ENCODE peak calls at places on chromosomes 16 and 17, in eight cellular contexts. G, F, S, X, W, D, A and M are unnamed samples.

GRCh38 chr16:72508196-72508595 is 336.2 kb upstream of the PMFBP1 start:
- DNase-seq in F (no peak), G (no peak), A (no peak), W (no peak), D (no peak), S (no peak), X (no peak), M (no peak)

GRCh38 chr16:56269824-56270684 is 78.8 kb downstream of the GNAO1 start:
- DNase-seq in A (peak), X (no peak), S (no peak), D (no peak), G (peak), W (no peak), F (peak), M (no peak)

GRCh38 chr17:13544292-13544691 is 57.4 kb downstream of the HS3ST3A1 start:
- DNase-seq in A (peak), S (no peak), W (peak), D (peak), F (peak), G (peak), X (no peak), M (no peak)

GRCh38 chr16:68993885-68994284 is 111.6 kb upstream of the HAS3 start:
- DNase-seq in S (no peak), A (no peak), X (no peak), W (peak), G (no peak), D (peak), F (no peak), M (peak)

GRCh38 chr16:1311212-1311737 is 1.8 kb downstream of the UBE2I start:
- DNase-seq in F (no peak), W (no peak), A (no peak), D (no peak), S (no peak), G (no peak), X (no peak), M (no peak)

GRCh38 chr17:29733151-29733550 is 110.4 kb upstream of the CORO6 start:
- DNase-seq in S (no peak), A (no peak), W (peak), D (no peak), X (no peak), G (no peak), F (no peak), M (peak)

GRCh38 chr16:30473231-30474061 is 904 bp downstream of the ITGAL start:
- DNase-seq in W (no peak), G (no peak), S (no peak), X (peak), F (no peak), D (no peak), A (peak), M (no peak)

GRCh38 chr17:12815642-12816141 is 26.4 kb downstream of the ARHGAP44 start:
- DNase-seq in G (no peak), D (no peak), A (no peak), S (no peak), X (peak), F (no peak), W (no peak), M (no peak)

GRCh38 chr16:11107781-11108465 is 148.1 kb downstream of the SOCS1 start:
- DNase-seq in X (no peak), G (no peak), F (no peak), A (no peak), W (no peak), S (no peak), D (no peak), M (no peak)

GRCh38 chr16:23879735-23880373 is 44.1 kb downstream of the PRKCB start:
- DNase-seq in S (no peak), D (no peak), X (no peak), A (no peak), G (no peak), F (no peak), W (no peak), M (no peak)

GRCh38 chr16:79542196-79542859 is 58.2 kb downstream of the MAF start:
- DNase-seq in S (no peak), D (no peak), W (no peak), A (peak), X (no peak), G (no peak), F (peak), M (no peak)

GRCh38 chr17:61251939-61252865 is 147.4 kb upstream of the TBX2 start:
- DNase-seq in A (peak), F (peak), W (no peak), D (peak), G (peak), X (no peak), S (no peak), M (no peak)

GRCh38 chr16:3495166-3495565 is at the start of gene C16orf90:
- DNase-seq in S (no peak), W (no peak), X (no peak), D (no peak), F (peak), G (no peak), A (peak), M (no peak)

GRCh38 chr17:75633484-75634375 is 496 bp downstream of the SMIM5 start:
- DNase-seq in F (peak), W (peak), A (peak), S (peak), G (peak), X (peak), D (peak), M (peak)

GRCh38 chr17:57286372-57287105 is 30.2 kb downstream of the MSI2 start:
- DNase-seq in X (no peak), G (no peak), F (no peak), W (no peak), S (no peak), A (no peak), D (no peak), M (no peak)

GRCh38 chr16:53817812-53818211 is 113.9 kb downstream of the FTO start:
- DNase-seq in G (no peak), W (no peak), A (no peak), S (no peak), X (no peak), F (no peak), D (no peak), M (no peak)

GRCh38 chr17:42190491-42191180 is 3.7 kb downstream of the GHDC start:
- DNase-seq in X (no peak), G (no peak), A (peak), W (no peak), D (no peak), S (no peak), F (no peak), M (no peak)

GRCh38 chr17:40316571-40317344 is 7.8 kb downstream of the RARA start:
- DNase-seq in G (peak), F (peak), D (no peak), X (peak), A (peak), W (peak), S (no peak), M (peak)

GRCh38 chr17:46916211-46916610 is 6.7 kb upstream of the GOSR2 start:
- DNase-seq in D (no peak), W (peak), F (no peak), A (no peak), X (no peak), S (no peak), G (peak), M (peak)

GRCh38 chr17:49015179-49015923 is 18.2 kb downstream of the IGF2BP1 start:
- DNase-seq in F (no peak), D (no peak), W (no peak), G (no peak), S (no peak), X (no peak), A (no peak), M (no peak)

GRCh38 chr17:82978354-82978753 is 101.1 kb upstream of the METRNL start:
- DNase-seq in A (no peak), D (no peak), W (no peak), X (no peak), S (no peak), G (no peak), F (no peak), M (no peak)

GRCh38 chr17:2598166-2598565 is 4.7 kb downstream of the PAFAH1B1 start:
- DNase-seq in F (no peak), S (no peak), D (no peak), G (peak), X (no peak), A (no peak), W (peak), M (no peak)

GRCh38 chr17:67503184-67503583 is 126.1 kb downstream of the PITPNC1 start:
- DNase-seq in D (peak), G (no peak), X (no peak), A (no peak), F (no peak), S (no peak), W (peak), M (no peak)

GRCh38 chr17:50363217-50364060 is 9.5 kb downstream of the MRPL27 start:
- DNase-seq in D (no peak), X (no peak), A (peak), S (no peak), F (peak), G (no peak), W (no peak), M (no peak)

GRCh38 chr17:77484096-77484495 is 343.3 kb downstream of the SEC14L1 start:
- DNase-seq in F (no peak), D (no peak), S (no peak), W (no peak), A (no peak), X (no peak), G (no peak), M (no peak)

GRCh38 chr16:89119161-89119621 is 25.5 kb downstream of the ACSF3 start:
- DNase-seq in F (no peak), W (no peak), D (no peak), G (no peak), S (no peak), X (no peak), A (peak), M (no peak)

GRCh38 chr17:13888043-13888442 is 181.3 kb upstream of the COX10 start:
- DNase-seq in S (no peak), X (no peak), F (no peak), W (no peak), A (peak), D (no peak), G (no peak), M (no peak)

GRCh38 chr16:2767140-2767731 is 9.8 kb downstream of the ELOB start:
- DNase-seq in D (no peak), W (no peak), A (no peak), X (no peak), G (no peak), F (no peak), S (no peak), M (no peak)

GRCh38 chr17:55833311-55833710 is 82.5 kb downstream of the PCTP start:
- DNase-seq in D (no peak), X (no peak), F (no peak), S (no peak), G (no peak), W (no peak), A (no peak), M (no peak)

GRCh38 chr17:43671075-43671692 is 9.5 kb upstream of the MEOX1 start:
- DNase-seq in S (peak), X (no peak), G (peak), F (no peak), D (no peak), A (no peak), W (no peak), M (no peak)

GRCh38 chr17:45743626-45744326 is 40.3 kb upstream of the CRHR1 start:
- DNase-seq in S (peak), W (no peak), D (no peak), G (no peak), A (no peak), X (no peak), F (peak), M (no peak)

GRCh38 chr17:3965123-3965800 is 1.0 kb upstream of the ATP2A3 start:
- DNase-seq in X (peak), G (no peak), W (no peak), S (peak), F (no peak), A (peak), D (no peak), M (no peak)

GRCh38 chr17:28345420-28346198 is 10.0 kb downstream of the TNFAIP1 start:
- DNase-seq in A (no peak), S (peak), F (no peak), W (no peak), G (no peak), X (no peak), D (no peak), M (no peak)

GRCh38 chr17:40111221-40112128 is 10.3 kb upstream of the MSL1 start:
- DNase-seq in F (peak), W (peak), D (peak), S (peak), X (peak), G (peak), A (peak), M (no peak)

GRCh38 chr17:50765454-50766221 is 1.7 kb downstream of the ANKRD40CL start:
- DNase-seq in G (no peak), F (no peak), S (no peak), D (peak), X (no peak), W (no peak), A (peak), M (no peak)

GRCh38 chr17:55426851-55427586 is 5.4 kb upstream of the MMD start:
- DNase-seq in D (no peak), S (no peak), A (no peak), X (peak), W (peak), G (no peak), F (no peak), M (no peak)

GRCh38 chr16:2769100-2769529 is 8.0 kb downstream of the ELOB start:
- DNase-seq in A (no peak), F (no peak), W (no peak), D (no peak), G (no peak), S (no peak), X (no peak), M (no peak)